ENCODE peak calls at places on chromosomes 4 and X, in seven cellular contexts. W is astrocyte of the spinal cord, O is GM12865, R is K562, H is AG10803, T is transverse colon, Z is tibial nerve. V is an unnamed sample.

GRCh38 chrX:1462596-1463251 is 10.0 kb upstream of the ASMTL start:
- DNase-seq in T (no peak), H (no peak), O (no peak), Z (no peak), W (peak; percentile 78), R (peak; percentile 60), V (no peak)

GRCh38 chr4:169815606-169816005 is 57.9 kb upstream of the HPF1 start:
- DNase-seq in H (peak; percentile 5), W (no peak), R (no peak), Z (no peak), T (no peak), O (no peak), V (no peak)

GRCh38 chr4:52959545-52959944 is 97.4 kb downstream of the RASL11B start:
- DNase-seq in O (no peak), Z (no peak), T (no peak), H (peak; percentile 99), W (peak; percentile 33), R (no peak), V (no peak)

GRCh38 chrX:44669626-44670025 is 127.0 kb upstream of the FUNDC1 start:
- DNase-seq in Z (no peak), R (no peak), W (no peak), O (no peak), H (no peak), T (no peak), V (no peak)

GRCh38 chr4:171847751-171848150 is 34.5 kb downstream of the GALNTL6 start:
- DNase-seq in O (no peak), Z (no peak), W (no peak), R (no peak), T (no peak), H (peak; percentile 9), V (no peak)

GRCh38 chr4:111070390-111070789 is 447.5 kb upstream of the PITX2 start:
- DNase-seq in H (peak; percentile 69), O (no peak), Z (no peak), W (no peak), R (no peak), T (no peak), V (no peak)

GRCh38 chr4:77074961-77075855 is 581 bp downstream of the CCNI start:
- DNase-seq in T (peak; percentile 78), Z (peak; percentile 23), O (peak; percentile 88), H (peak; percentile 69), W (peak; percentile 76), R (peak; percentile 90), V (peak; percentile 60)

GRCh38 chrX:17706676-17707075 is 30.6 kb upstream of the SCML1 start:
- DNase-seq in H (peak; percentile 90), W (peak; percentile 37), Z (no peak), O (no peak), T (no peak), R (no peak), V (no peak)

GRCh38 chrX:103440621-103441020 is 64.3 kb downstream of the BEX3 start:
- DNase-seq in W (no peak), T (no peak), Z (no peak), H (no peak), R (no peak), O (no peak), V (no peak)

GRCh38 chrX:135389717-135390116 is 32.0 kb upstream of the SMIM10L2A start:
- DNase-seq in W (no peak), H (no peak), T (no peak), O (no peak), Z (no peak), R (no peak), V (no peak)

GRCh38 chr4:146524663-146525062 is 2.9 kb upstream of the SLC10A7 start:
- DNase-seq in Z (no peak), H (no peak), R (no peak), T (no peak), O (no peak), W (no peak), V (no peak)

GRCh38 chr4:169604131-169604900 is 8.1 kb downstream of the NEK1 start:
- DNase-seq in Z (no peak), O (peak; percentile 34), H (peak; percentile 74), R (peak; percentile 82), T (no peak), W (peak; percentile 87), V (no peak)

GRCh38 chr4:21879187-21879586 is 69.4 kb downstream of the KCNIP4 start:
- DNase-seq in T (no peak), R (no peak), H (no peak), O (peak; percentile 4), Z (no peak), W (peak; percentile 25), V (no peak)

GRCh38 chr4:90442619-90443018 is 315.4 kb downstream of the CCSER1 start:
- DNase-seq in R (no peak), H (no peak), W (no peak), Z (no peak), T (no peak), O (no peak), V (no peak)

GRCh38 chrX:28609917-28610613 is 22.8 kb downstream of the IL1RAPL1 start:
- DNase-seq in O (no peak), Z (no peak), T (no peak), H (no peak), W (no peak), R (no peak), V (no peak)

GRCh38 chr4:20592666-20593065 is 107.6 kb upstream of the PACRGL start:
- DNase-seq in W (no peak), T (no peak), O (no peak), R (no peak), H (peak; percentile 38), Z (no peak), V (no peak)

GRCh38 chrX:123988423-123989116 is 27.1 kb downstream of the STAG2 start:
- DNase-seq in O (no peak), Z (no peak), H (no peak), W (no peak), T (no peak), R (peak; percentile 69), V (no peak)

GRCh38 chr4:121138014-121138413 is 26.1 kb downstream of the TNIP3 start:
- DNase-seq in W (no peak), O (peak; percentile 55), Z (no peak), T (no peak), R (no peak), H (no peak), V (peak; percentile 44)

GRCh38 chr4:105895609-105896460 is 564 bp downstream of the NPNT start:
- DNase-seq in T (peak; percentile 52), H (no peak), O (peak; percentile 44), R (no peak), Z (no peak), W (peak; percentile 4), V (no peak)

GRCh38 chrX:85196319-85196718 is 47.3 kb downstream of the SATL1 start:
- DNase-seq in R (no peak), H (no peak), T (no peak), W (no peak), O (no peak), Z (no peak), V (no peak)

GRCh38 chrX:23493941-23494374 is 159.3 kb downstream of the PTCHD1 start:
- DNase-seq in T (no peak), W (peak; percentile 40), O (peak; percentile 65), Z (no peak), R (no peak), H (no peak), V (peak; percentile 17)

GRCh38 chrX:112704226-112704625 is 24.5 kb upstream of the LHFPL1 start:
- DNase-seq in R (no peak), O (no peak), Z (no peak), H (no peak), W (no peak), T (no peak), V (no peak)

GRCh38 chr4:7759221-7759620 is 180.4 kb downstream of the AFAP1 start:
- DNase-seq in H (no peak), R (no peak), T (no peak), Z (no peak), W (no peak), O (peak; percentile 24), V (peak; percentile 66)

GRCh38 chrX:97021680-97022079 is 138.0 kb downstream of the RPA4 start:
- DNase-seq in H (no peak), W (peak; percentile 45), R (no peak), T (no peak), Z (no peak), O (no peak), V (no peak)

GRCh38 chr4:91824773-91825172 is 479.0 kb upstream of the GRID2 start:
- DNase-seq in T (no peak), O (no peak), Z (no peak), R (no peak), W (no peak), H (no peak), V (no peak)
- H3K4me3 ChIP-seq in T (no peak overlapping the region), O (no peak overlapping the region), Z (no peak overlapping the region), R (no peak overlapping the region), W (no peak overlapping the region), H (no peak overlapping the region), V (no peak overlapping the region)

GRCh38 chr4:41535911-41536361 is 2.0 kb upstream of the LIMCH1 start:
- DNase-seq in W (no peak), O (no peak), T (no peak), Z (no peak), H (no peak), R (no peak), V (no peak)
- H3K4me3 ChIP-seq in W (no peak overlapping the region), O (no peak overlapping the region), T (no peak overlapping the region), Z (no peak overlapping the region), H (no peak overlapping the region), R (no peak overlapping the region), V (no peak overlapping the region)

DNA sequence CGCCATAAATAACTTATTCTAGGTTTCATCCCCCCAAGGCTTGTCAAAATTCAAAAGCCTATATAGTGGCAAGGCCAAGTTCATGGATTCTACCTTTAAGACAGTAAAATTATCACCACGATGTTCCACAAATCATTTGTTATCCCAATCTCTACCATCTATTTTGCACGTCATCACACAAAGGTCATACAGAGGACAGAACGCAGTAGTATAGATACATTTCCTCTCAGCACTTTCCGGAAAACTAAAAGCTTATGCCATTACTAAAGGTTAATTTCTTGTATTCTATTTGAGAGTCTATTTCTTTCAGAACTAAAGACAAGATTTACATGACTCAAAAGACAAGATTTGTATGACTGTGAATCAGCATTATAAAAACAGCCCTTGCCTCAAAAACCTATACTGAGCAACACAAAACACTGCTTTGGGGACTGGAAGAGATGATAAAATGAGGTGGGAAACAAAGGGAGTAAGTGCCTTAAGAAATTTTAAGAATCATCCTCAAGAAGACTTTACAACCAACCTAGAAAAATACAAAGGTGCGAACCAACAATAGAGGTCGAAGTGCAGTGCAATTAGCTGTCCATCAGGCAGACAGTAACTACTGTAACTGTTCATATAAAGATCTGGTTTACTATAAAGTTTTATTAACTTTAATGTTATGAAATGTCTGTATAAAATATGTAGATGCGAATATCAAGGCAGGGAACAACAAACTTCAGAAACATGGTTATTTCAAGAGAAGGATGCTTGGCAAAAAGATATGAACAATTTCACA is 7.6 kb downstream of the UBE2D3 start:
- DNase-seq in W (peak; percentile 33), R (no peak), H (no peak), Z (no peak), T (no peak), O (no peak), V (no peak)
- H3K4me3 ChIP-seq in W (no peak overlapping the region), R (no peak overlapping the region), H (no peak overlapping the region), Z (no peak overlapping the region), T (no peak overlapping the region), O (no peak overlapping the region), V (no peak overlapping the region)

DNA sequence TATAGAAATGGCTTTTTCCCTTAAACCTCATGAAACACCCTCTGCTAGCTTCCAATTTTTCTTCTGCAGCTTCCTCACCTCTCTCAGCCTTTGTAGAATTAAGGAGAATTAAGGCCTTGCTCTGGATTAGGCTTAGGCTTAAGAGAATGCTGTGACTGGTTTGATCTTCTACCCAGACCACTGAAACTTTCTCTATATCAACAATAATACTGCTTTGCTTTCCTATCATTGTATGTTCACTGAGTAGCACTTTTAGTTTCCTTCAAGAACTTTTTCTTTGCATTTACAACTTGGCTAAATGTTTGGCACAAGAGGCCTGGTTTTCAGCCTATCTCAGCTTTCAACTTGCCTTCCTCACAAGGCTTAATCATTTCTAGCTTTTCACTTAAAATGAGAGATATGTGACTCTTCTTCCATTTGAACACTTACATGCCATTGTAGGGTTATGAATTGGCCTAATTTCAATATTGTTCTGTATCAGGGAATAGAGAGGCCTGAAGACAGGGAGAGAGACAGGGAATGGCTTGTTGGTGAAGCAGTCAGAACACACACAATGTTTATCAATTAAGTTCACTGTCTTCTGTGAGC is 28.2 kb downstream of the TMEM154 start:
- DNase-seq in H (no peak), Z (no peak), T (no peak), R (no peak), W (no peak), O (peak; percentile 28), V (no peak)
- H3K4me3 ChIP-seq in H (no peak overlapping the region), Z (no peak overlapping the region), T (no peak overlapping the region), R (no peak overlapping the region), W (no peak overlapping the region), O (no peak overlapping the region), V (no peak overlapping the region)

V was measured in Jurkat, Clone E6-1.